ENCODE peak calls at places on chromosomes 1 and 21, in nine cellular contexts. E is stimulated activated CD4-positive, alpha-beta T cell treated with anti-CD3 and anti-CD28 coated beads, Interleukin-1b, Interleukin-23, amount 100 ng/mL, for 48 hours; H is T-cell; K is anterior cingulate cortex; Z is endothelial cell; O is AG04449; W is fibroblast of mammary gland; R is occipital lobe; A is mesendoderm. X is an unnamed sample.

GRCh38 chr1:186662752-186663151 is 17.5 kb downstream of the PTGS2 start:
- DNase-seq in Z (no peak), W (peak), K (no peak), O (peak), R (no peak), A (peak), H (no peak), E (no peak), X (no peak)

GRCh38 chr1:238396140-238396539 is 505.4 kb upstream of the ZP4 start:
- DNase-seq in O (no peak), A (no peak), E (no peak), K (no peak), R (no peak), H (no peak), Z (no peak), W (no peak), X (no peak)

GRCh38 chr1:58764294-58764978 is 19.4 kb downstream of the JUN start:
- DNase-seq in H (no peak), W (peak), O (no peak), E (no peak), K (no peak), A (no peak), R (no peak), Z (no peak), X (no peak)

GRCh38 chr1:217911908-217912307 is 280.8 kb downstream of the SPATA17 start:
- DNase-seq in O (no peak), A (peak), H (no peak), W (no peak), E (no peak), K (no peak), R (no peak), Z (no peak), X (no peak)

GRCh38 chr1:209617047-209617673 is 33.6 kb downstream of the CAMK1G start:
- DNase-seq in O (no peak), Z (no peak), H (no peak), A (no peak), E (no peak), W (no peak), K (no peak), R (no peak), X (no peak)

GRCh38 chr1:214123061-214123784 is 135.4 kb downstream of the PROX1 start:
- DNase-seq in H (no peak), A (peak), R (peak), W (peak), K (peak), Z (peak), O (no peak), E (peak), X (no peak)

GRCh38 chr1:198199105-198199504 is 42.3 kb downstream of the NEK7 start:
- DNase-seq in A (peak), W (no peak), R (no peak), K (no peak), E (no peak), O (no peak), H (no peak), Z (no peak), X (no peak)

GRCh38 chr1:25810341-25811299 is 9.1 kb upstream of the MTFR1L start:
- DNase-seq in A (peak), W (peak), H (peak), R (peak), O (no peak), Z (peak), E (peak), K (peak), X (peak)

GRCh38 chr1:90809093-90809492 is 92.0 kb upstream of the BARHL2 start:
- DNase-seq in K (no peak), O (no peak), Z (no peak), R (no peak), A (no peak), H (no peak), E (no peak), W (no peak), X (no peak)

GRCh38 chr1:236280438-236281285 is 1.1 kb downstream of the ERO1B start:
- DNase-seq in Z (no peak), E (no peak), O (no peak), W (no peak), A (peak), K (no peak), H (peak), R (no peak), X (no peak)

GRCh38 chr1:86641318-86641717 is 63.1 kb upstream of the SH3GLB1 start:
- DNase-seq in W (no peak), K (no peak), Z (no peak), E (no peak), H (no peak), O (no peak), R (no peak), A (no peak), X (no peak)

GRCh38 chr1:231757759-231758158 is 131.2 kb downstream of the DISC1 start:
- DNase-seq in H (no peak), W (no peak), R (no peak), E (no peak), A (no peak), Z (no peak), O (no peak), K (no peak), X (no peak)

GRCh38 chr1:6358144-6358624 is 35.4 kb downstream of the ACOT7 start:
- DNase-seq in O (no peak), K (no peak), A (no peak), E (no peak), W (peak), R (no peak), Z (no peak), H (no peak), X (no peak)

GRCh38 chr21:42644223-42645208 is 8.9 kb upstream of the PDE9A start:
- DNase-seq in H (no peak), Z (no peak), E (no peak), K (no peak), R (no peak), A (no peak), O (no peak), W (peak), X (no peak)

GRCh38 chr1:56441586-56441985 is 137.8 kb downstream of the PLPP3 start:
- DNase-seq in R (no peak), O (no peak), H (no peak), Z (no peak), A (no peak), E (no peak), W (no peak), K (no peak), X (no peak)

GRCh38 chr21:43892334-43892733 is 27.3 kb downstream of the AGPAT3 start:
- DNase-seq in H (no peak), K (no peak), Z (no peak), W (no peak), A (no peak), O (no peak), R (no peak), E (no peak), X (no peak)

GRCh38 chr1:85894651-85895050 is 186.4 kb upstream of the ZNHIT6 start:
- DNase-seq in W (peak), R (no peak), Z (peak), E (no peak), A (peak), O (no peak), K (peak), H (no peak), X (no peak)

X was measured in amygdala.